ENCODE peak calls at places on chromosomes 1 and 21, in five cellular contexts. V, T, Y, D and N are unnamed samples.

GRCh38 chr1:35881850-35882273 is 1.1 kb upstream of the AGO1 start:
- DNase-seq in V (peak), T (no peak), Y (no peak), D (no peak), N (peak)

GRCh38 chr1:235326719-235327558 is 1.0 kb downstream of the ARID4B start:
- DNase-seq in V (no peak), T (peak), Y (peak), D (peak), N (peak)

GRCh38 chr1:22611530-22611947 is 24.9 kb upstream of the C1QA start:
- DNase-seq in V (peak), T (peak), Y (peak), D (no peak), N (peak)

GRCh38 chr1:58779837-58780585 is 3.8 kb downstream of the JUN start:
- DNase-seq in V (peak), T (peak), Y (peak), D (no peak), N (no peak)

GRCh38 chr21:37742532-37742931 is 173.7 kb downstream of the KCNJ6 start:
- DNase-seq in V (peak), T (no peak), Y (no peak), D (no peak), N (no peak)

GRCh38 chr1:201565024-201565730 is 26.2 kb downstream of the NAV1 start:
- DNase-seq in V (no peak), T (no peak), Y (no peak), D (no peak), N (no peak)

GRCh38 chr1:95660736-95661135 is 426.7 kb downstream of the RWDD3 start:
- DNase-seq in V (no peak), T (no peak), Y (no peak), D (no peak), N (no peak)

GRCh38 chr1:53324321-53324720 is 3.5 kb downstream of the LRP8 start:
- DNase-seq in V (no peak), T (no peak), Y (no peak), D (no peak), N (no peak)

GRCh38 chr1:18316764-18317163 is 164.0 kb upstream of the KLHDC7A start:
- DNase-seq in V (no peak), T (no peak), Y (no peak), D (no peak), N (no peak)

GRCh38 chr1:219174672-219175564 is 1.2 kb downstream of the LYPLAL1 start:
- DNase-seq in V (peak), T (no peak), Y (no peak), D (peak), N (peak)

GRCh38 chr21:34836103-34836932 is 167.5 kb downstream of the CLIC6 start:
- DNase-seq in V (peak), T (no peak), Y (peak), D (no peak), N (no peak)

GRCh38 chr1:187266051-187266450 is 437.3 kb downstream of the PLA2G4A start:
- DNase-seq in V (no peak), T (no peak), Y (no peak), D (no peak), N (no peak)

GRCh38 chr1:43446388-43446740 is 7.4 kb downstream of the HYI start:
- DNase-seq in V (no peak), T (no peak), Y (no peak), D (no peak), N (no peak)

GRCh38 chr1:150567341-150567716 is 12.1 kb downstream of the MCL1 start:
- DNase-seq in V (peak), T (no peak), Y (no peak), D (peak), N (no peak)

GRCh38 chr1:53765656-53766055 is 26.7 kb upstream of the GLIS1 start:
- DNase-seq in V (peak), T (no peak), Y (no peak), D (no peak), N (no peak)

GRCh38 chr21:32889596-32889995 is 118.0 kb upstream of the PAXBP1 start:
- DNase-seq in V (no peak), T (no peak), Y (no peak), D (no peak), N (no peak)

GRCh38 chr1:58768971-58769808 is 14.7 kb downstream of the JUN start:
- DNase-seq in V (peak), T (peak), Y (peak), D (no peak), N (peak)

GRCh38 chr1:197027359-197027758 is 39.7 kb downstream of the F13B start:
- DNase-seq in V (no peak), T (no peak), Y (peak), D (no peak), N (no peak)

GRCh38 chr1:100360790-100361232 is 8.5 kb downstream of the CDC14A start:
- DNase-seq in V (peak), T (peak), Y (no peak), D (no peak), N (peak)

GRCh38 chr1:169724168-169724567 is 9.7 kb downstream of the SELE start:
- DNase-seq in V (no peak), T (no peak), Y (no peak), D (no peak), N (no peak)

GRCh38 chr1:185603158-185603557 is 131.0 kb upstream of the HMCN1 start:
- DNase-seq in V (no peak), T (no peak), Y (no peak), D (peak), N (no peak)

GRCh38 chr1:2188336-2188735 is 6.2 kb downstream of the FAAP20 start:
- DNase-seq in V (no peak), T (no peak), Y (no peak), D (no peak), N (no peak)

GRCh38 chr21:38914071-38914491 is 108.4 kb downstream of the ETS2 start:
- DNase-seq in V (no peak), T (no peak), Y (no peak), D (no peak), N (no peak)
- TF ChIP-seq BHLHE40 in V (no peak), T (no peak), Y (no peak), D (no peak), N (no peak)

DNA sequence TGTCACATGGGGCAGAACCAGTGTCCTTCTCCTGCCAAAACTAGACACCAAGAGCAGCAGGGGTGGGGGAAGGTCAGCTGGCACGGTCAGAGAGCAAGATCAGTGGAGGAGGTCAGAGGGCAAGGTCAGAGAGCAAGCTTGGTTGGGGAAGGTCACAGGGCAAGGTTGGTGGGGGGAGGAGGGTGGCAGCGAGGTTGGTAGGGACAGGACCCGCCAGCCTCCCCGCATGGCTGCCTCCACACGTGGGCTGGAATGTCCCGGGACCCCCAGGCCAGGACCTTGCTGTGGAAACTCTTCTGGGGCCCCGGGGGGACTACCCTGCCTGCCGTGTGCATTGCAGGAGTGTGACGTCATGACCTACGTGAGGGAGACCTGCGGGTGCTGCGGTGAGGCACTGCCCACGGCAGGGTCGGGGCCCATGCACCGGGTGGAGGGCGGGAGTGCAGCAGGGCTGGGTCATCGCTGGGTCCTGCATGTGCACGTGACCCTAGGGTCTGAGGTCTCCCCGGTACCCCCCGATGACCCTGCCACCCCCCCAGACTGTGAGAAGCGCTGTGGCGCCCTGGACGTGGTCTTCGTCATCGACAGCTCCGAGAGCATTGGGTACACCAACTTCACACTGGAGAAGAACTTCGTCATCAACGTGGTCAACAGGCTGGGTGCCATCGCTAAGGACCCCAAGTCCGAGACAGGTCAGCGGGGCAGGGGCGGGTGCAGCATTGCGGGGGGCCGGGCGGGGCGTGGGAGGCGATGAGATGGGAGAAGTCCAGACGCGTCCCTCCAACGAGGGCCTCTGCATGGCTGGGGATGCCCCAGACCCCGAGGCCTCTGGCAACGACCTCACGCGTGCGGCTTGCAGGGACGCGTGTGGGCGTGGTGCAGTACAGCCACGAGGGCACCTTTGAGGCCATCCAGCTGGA is 27.3 kb downstream of the COL6A2 start:
- DNase-seq in V (no peak), T (no peak), Y (no peak), D (no peak), N (no peak)
- TF ChIP-seq BHLHE40 in V (no peak), T (no peak), Y (no peak), D (no peak), N (no peak)

DNA sequence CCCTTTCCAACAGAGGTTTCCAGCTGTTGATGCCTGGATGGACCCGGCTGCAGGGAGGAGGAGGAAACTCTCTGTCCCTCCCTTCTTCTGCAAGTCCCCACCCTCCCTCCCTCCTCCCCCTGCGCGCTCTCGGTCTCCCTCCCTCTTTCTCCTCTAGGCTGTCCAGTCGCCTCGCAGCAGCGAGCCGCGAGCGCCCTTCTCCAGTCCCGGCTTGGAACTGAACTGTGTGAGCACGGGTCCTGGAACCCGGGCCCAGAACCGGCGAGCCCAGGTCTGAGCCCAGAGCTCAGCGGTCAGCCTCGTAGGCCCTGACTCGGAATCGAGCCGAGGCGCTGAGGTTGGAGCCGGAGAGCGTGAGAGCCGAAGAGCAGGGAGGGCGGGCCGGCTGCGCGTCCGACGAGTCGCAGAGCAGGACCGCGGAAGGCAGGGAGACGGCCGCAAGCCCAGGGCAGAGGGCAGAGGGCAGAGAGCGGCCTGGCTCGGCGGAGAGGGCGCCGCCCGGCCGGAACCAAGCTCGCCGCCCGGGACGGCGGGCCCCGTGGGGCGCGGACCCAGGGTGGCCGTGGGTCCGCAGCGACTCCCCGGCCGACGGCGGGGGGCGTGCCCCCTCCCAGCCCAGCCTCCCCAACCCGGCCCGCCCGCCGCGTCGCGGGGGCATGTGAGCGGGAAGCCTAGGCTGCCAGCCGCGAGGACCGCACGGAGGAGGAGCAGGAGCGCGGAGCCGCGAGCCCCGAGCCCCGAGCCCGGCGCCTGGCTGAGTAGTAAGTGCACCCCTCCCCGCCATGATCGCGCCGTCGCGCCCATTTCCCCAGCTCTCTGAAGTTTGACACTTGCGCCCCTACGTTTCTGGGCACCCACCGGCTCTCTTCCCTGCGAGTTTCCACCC is at the start of gene SOX13:
- DNase-seq in V (peak), T (peak), Y (peak), D (no peak), N (peak)
- TF ChIP-seq BHLHE40 in V (no peak), T (no peak), Y (no peak), D (no peak), N (no peak)

GRCh38 chr1:240021709-240022108 is 70.0 kb upstream of the FMN2 start:
- DNase-seq in V (no peak), T (no peak), Y (no peak), D (no peak), N (no peak)
- TF ChIP-seq BHLHE40 in V (no peak), T (no peak), Y (no peak), D (no peak), N (no peak)

GRCh38 chr1:224736619-224737352 is 120.7 kb downstream of the CNIH3 start:
- DNase-seq in V (peak), T (no peak), Y (no peak), D (peak), N (peak)
- TF ChIP-seq BHLHE40 in V (no peak), T (no peak), Y (no peak), D (no peak), N (no peak)

DNA sequence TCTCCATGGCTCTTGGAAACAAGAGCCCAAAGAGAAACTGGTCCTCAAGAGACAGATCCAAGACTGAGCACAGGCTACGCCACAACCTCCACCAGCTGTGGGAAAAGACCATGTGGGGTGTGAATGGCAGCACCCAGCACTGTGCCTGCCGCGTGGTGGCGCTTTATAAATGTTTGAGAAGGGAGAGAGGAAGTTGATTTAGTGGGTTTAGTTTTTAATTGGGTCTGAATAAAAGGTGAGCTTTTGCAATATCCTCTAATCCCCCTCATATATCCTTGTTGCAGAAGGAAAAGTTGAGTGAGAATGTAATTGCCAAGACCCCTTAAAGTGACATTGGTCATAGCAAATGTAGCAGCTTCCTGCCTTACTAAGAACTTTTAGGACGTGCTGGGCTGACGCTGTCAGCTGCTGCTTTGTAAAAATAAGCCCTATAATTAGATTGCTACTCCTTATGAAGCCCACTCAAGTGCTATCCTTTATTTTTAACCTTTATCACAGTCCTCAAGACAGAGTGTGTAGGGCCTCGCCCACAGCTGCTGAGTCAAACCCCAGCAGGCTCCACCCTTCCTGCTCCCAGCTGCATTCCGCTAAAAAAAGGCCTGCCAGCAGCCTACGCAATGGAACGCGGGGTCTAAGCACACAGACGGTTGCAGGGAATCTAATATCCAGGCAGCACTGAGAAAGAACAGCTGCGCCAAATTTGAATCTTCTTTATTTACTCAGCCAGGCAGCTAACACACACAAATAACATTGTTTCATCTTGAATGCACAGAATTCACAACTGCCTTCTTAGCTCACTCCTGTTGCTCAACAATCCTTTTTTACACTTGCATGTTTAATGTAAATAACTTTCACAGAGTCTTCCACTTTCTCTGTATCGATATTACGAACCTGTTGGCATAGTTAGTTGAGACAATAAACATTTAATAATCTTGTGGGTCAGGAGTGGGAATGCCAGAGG is 47.3 kb upstream of the PRDX6 start:
- DNase-seq in V (peak), T (no peak), Y (peak), D (no peak), N (peak)
- TF ChIP-seq BHLHE40 in V (peak), T (no peak), Y (no peak), D (no peak), N (no peak)

DNA sequence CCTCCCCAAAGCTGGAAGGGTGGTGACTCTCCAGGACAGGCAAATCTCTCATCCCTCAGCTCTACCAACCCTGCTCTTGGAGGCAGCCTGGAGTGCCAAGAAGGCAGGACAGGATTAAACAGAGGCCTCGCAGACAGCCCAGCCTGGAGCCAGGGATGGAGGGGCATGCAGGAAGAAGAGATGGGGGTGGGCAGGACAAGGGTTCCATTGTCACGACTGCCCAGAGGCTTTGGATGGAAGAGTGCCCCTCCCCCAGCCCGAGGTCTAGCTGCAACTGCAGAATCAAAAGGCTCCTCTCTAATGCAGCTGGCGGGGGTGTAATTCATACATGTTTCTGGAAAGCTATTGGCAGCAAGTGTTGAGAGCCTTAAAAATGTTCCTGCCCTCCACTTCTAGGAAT is 8.9 kb downstream of the RAB7B start:
- DNase-seq in V (no peak), T (no peak), Y (no peak), D (no peak), N (no peak)
- TF ChIP-seq BHLHE40 in V (no peak), T (no peak), Y (no peak), D (no peak), N (no peak)

GRCh38 chr1:91556556-91556955 is 55.9 kb downstream of the CDC7 start:
- DNase-seq in V (no peak), T (no peak), Y (no peak), D (no peak), N (no peak)

GRCh38 chr1:91555074-91555730 is 54.6 kb downstream of the CDC7 start:
- DNase-seq in V (peak), T (no peak), Y (no peak), D (no peak), N (peak)

GRCh38 chr1:91557826-91558225 is 57.2 kb downstream of the CDC7 start:
- DNase-seq in V (no peak), T (no peak), Y (no peak), D (no peak), N (no peak)

GRCh38 chr1:91557039-91557690 is 56.5 kb downstream of the CDC7 start:
- DNase-seq in V (peak), T (no peak), Y (no peak), D (no peak), N (no peak)

DNA sequence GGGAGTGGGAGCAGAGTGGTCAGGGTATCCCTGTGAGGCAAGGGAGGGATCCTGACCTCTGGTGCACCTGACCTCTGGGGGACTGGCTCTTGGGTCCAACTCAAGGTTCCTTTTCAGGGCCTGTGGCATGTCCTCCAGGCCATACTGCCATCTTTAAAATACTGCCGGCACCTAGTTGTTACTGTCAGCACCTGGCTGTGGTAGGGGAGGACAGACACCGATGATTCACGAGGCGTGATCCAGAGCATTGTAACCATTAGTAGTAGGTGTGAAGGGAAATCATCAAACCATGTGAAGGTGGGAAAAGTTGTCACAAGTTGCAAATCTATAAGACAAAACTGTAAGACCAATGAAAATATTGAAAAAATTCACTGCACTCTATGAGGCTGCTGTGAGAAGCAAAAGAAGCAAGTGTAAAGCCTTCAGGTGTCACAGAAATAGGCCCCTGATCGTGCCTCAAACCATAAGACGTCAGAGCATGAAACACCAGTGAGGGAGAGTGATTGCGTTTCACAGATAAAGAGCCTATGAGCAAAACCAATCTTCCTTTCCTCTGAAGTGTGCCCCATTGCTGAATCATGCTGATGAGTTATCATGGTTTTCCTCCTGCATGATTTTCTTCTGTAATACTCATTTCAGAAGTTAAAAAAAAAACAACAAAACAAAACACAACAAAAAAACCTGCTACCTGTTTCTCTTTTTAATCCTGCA is 55.3 kb downstream of the CDC7 start:
- DNase-seq in V (peak), T (no peak), Y (peak), D (no peak), N (peak)
- TF ChIP-seq BHLHE40 in V (peak), T (no peak), Y (no peak), D (peak), N (peak)

GRCh38 chr1:229323205-229323604 is 19.6 kb downstream of the CCSAP start:
- DNase-seq in V (peak), T (no peak), Y (no peak), D (no peak), N (no peak)

GRCh38 chr1:229319487-229319886 is 23.4 kb downstream of the CCSAP start:
- DNase-seq in V (no peak), T (no peak), Y (no peak), D (no peak), N (no peak)

GRCh38 chr1:229323885-229324553 is 18.8 kb downstream of the CCSAP start:
- DNase-seq in V (no peak), T (no peak), Y (no peak), D (no peak), N (no peak)

GRCh38 chr1:229316166-229316565 is 26.7 kb downstream of the CCSAP start:
- DNase-seq in V (no peak), T (no peak), Y (no peak), D (no peak), N (no peak)

GRCh38 chr1:229318056-229318455 is 24.8 kb downstream of the CCSAP start:
- DNase-seq in V (peak), T (no peak), Y (no peak), D (no peak), N (no peak)
- TF ChIP-seq BHLHE40 in V (no peak), T (no peak), Y (no peak), D (no peak), N (no peak)